ENCODE peak calls at places on chromosomes 3 and 15, in six cellular contexts. One of them, this sample, is unnamed.

GRCh38 chr15:43473885-43474284 is 19.1 kb downstream of the TP53BP1 start:
- DNase-seq in fibroblast of lung: no peak
- DNase-seq in IMR-90: no peak
- DNase-seq in keratinocyte: no peak
- DNase-seq in fibroblast of pulmonary artery: no peak
- DNase-seq in endothelial cell of umbilical vein: no peak
- DNase-seq in this sample: no peak

GRCh38 chr15:78369161-78369560 is 29.0 kb downstream of the CRABP1 start:
- DNase-seq in fibroblast of lung: no peak
- DNase-seq in IMR-90: no peak
- DNase-seq in keratinocyte: no peak
- DNase-seq in fibroblast of pulmonary artery: no peak
- DNase-seq in endothelial cell of umbilical vein: no peak
- DNase-seq in this sample: no peak

GRCh38 chr3:42655980-42656679 is 2.6 kb downstream of the ZBTB47 start:
- DNase-seq in fibroblast of lung: peak; percentile 48
- DNase-seq in IMR-90: peak; percentile 45
- DNase-seq in keratinocyte: no peak
- DNase-seq in fibroblast of pulmonary artery: peak; percentile 35
- DNase-seq in endothelial cell of umbilical vein: peak; percentile 37
- DNase-seq in this sample: peak; percentile 38

GRCh38 chr3:23518441-23518840 is 287.3 kb upstream of the UBE2E1 start:
- DNase-seq in fibroblast of lung: no peak
- DNase-seq in IMR-90: no peak
- DNase-seq in keratinocyte: no peak
- DNase-seq in fibroblast of pulmonary artery: peak; percentile 9
- DNase-seq in endothelial cell of umbilical vein: no peak
- DNase-seq in this sample: peak; percentile 27

GRCh38 chr3:177776656-177777055 is 579.4 kb upstream of the TBL1XR1 start:
- DNase-seq in fibroblast of lung: peak; percentile 70
- DNase-seq in IMR-90: peak; percentile 80
- DNase-seq in keratinocyte: peak; percentile 96
- DNase-seq in fibroblast of pulmonary artery: peak; percentile 85
- DNase-seq in endothelial cell of umbilical vein: no peak
- DNase-seq in this sample: peak; percentile 99

GRCh38 chr3:129622933-129623332 is 16.5 kb upstream of the PLXND1 start:
- DNase-seq in fibroblast of lung: no peak
- DNase-seq in IMR-90: no peak
- DNase-seq in keratinocyte: no peak
- DNase-seq in fibroblast of pulmonary artery: no peak
- DNase-seq in endothelial cell of umbilical vein: peak; percentile 29
- DNase-seq in this sample: no peak

GRCh38 chr3:126082334-126083137 is 1.4 kb downstream of the SLC41A3 start:
- DNase-seq in fibroblast of lung: no peak
- DNase-seq in IMR-90: no peak
- DNase-seq in keratinocyte: no peak
- DNase-seq in fibroblast of pulmonary artery: no peak
- DNase-seq in endothelial cell of umbilical vein: no peak
- DNase-seq in this sample: no peak

GRCh38 chr15:100726426-100727190 is 124.2 kb downstream of the ASB7 start:
- DNase-seq in fibroblast of lung: peak; percentile 28
- DNase-seq in IMR-90: peak; percentile 74
- DNase-seq in keratinocyte: no peak
- DNase-seq in fibroblast of pulmonary artery: peak; percentile 57
- DNase-seq in endothelial cell of umbilical vein: no peak
- DNase-seq in this sample: no peak

GRCh38 chr3:196344663-196345062 is 6.5 kb upstream of the TM4SF19 start:
- DNase-seq in fibroblast of lung: no peak
- DNase-seq in IMR-90: no peak
- DNase-seq in keratinocyte: no peak
- DNase-seq in fibroblast of pulmonary artery: no peak
- DNase-seq in endothelial cell of umbilical vein: no peak
- DNase-seq in this sample: no peak

DNA sequence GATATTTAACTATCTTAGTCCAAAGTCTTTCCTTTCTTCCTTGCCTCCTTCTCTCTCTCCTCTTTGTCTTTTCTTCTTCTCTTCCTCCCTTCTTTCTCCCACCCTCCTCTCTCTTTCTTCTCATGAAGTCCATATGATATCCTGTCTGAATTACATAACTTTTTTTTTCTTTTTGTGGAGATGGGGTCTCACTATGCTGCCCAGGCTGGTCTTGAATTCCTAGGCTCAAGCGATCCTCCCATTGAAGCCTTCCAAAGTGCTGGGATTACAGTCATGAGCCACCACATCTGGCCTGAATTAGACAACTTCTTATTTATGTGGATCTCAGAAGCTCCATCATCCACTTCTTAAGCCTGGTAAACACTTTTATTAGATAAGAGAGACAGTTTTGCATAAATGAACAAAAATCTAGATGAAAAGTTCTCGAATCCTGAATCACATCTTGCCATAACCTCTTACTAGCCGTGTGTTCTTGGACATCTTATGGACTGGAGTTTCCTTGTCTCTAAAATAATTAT is 206.5 kb downstream of the LPP start:
- DNase-seq in fibroblast of lung: no peak
- DNase-seq in IMR-90: no peak
- DNase-seq in keratinocyte: no peak
- DNase-seq in fibroblast of pulmonary artery: no peak
- DNase-seq in endothelial cell of umbilical vein: no peak
- DNase-seq in this sample: no peak
- TF ChIP-seq CTCF in fibroblast of lung: no peak
- TF ChIP-seq CTCF in IMR-90: no peak
- TF ChIP-seq CTCF in keratinocyte: no peak
- TF ChIP-seq CTCF in fibroblast of pulmonary artery: no peak
- TF ChIP-seq CTCF in endothelial cell of umbilical vein: no peak
- TF ChIP-seq CTCF in this sample: no peak

GRCh38 chr3:159674583-159674982 is 314.1 kb upstream of the IL12A start:
- DNase-seq in fibroblast of lung: no peak
- DNase-seq in IMR-90: no peak
- DNase-seq in keratinocyte: no peak
- DNase-seq in fibroblast of pulmonary artery: no peak
- DNase-seq in endothelial cell of umbilical vein: no peak
- DNase-seq in this sample: no peak

GRCh38 chr3:159675285-159675684 is 313.4 kb upstream of the IL12A start:
- DNase-seq in fibroblast of lung: no peak
- DNase-seq in IMR-90: no peak
- DNase-seq in keratinocyte: no peak
- DNase-seq in fibroblast of pulmonary artery: no peak
- DNase-seq in endothelial cell of umbilical vein: no peak
- DNase-seq in this sample: no peak

GRCh38 chr3:159669024-159669476 is 319.6 kb upstream of the IL12A start:
- DNase-seq in fibroblast of lung: peak; percentile 64
- DNase-seq in IMR-90: peak; percentile 85
- DNase-seq in keratinocyte: no peak
- DNase-seq in fibroblast of pulmonary artery: peak; percentile 80
- DNase-seq in endothelial cell of umbilical vein: peak; percentile 33
- DNase-seq in this sample: peak; percentile 56

GRCh38 chr3:159669753-159670152 is 318.9 kb upstream of the IL12A start:
- DNase-seq in fibroblast of lung: peak; percentile 2
- DNase-seq in IMR-90: peak; percentile 65
- DNase-seq in keratinocyte: no peak
- DNase-seq in fibroblast of pulmonary artery: peak; percentile 9
- DNase-seq in endothelial cell of umbilical vein: no peak
- DNase-seq in this sample: peak; percentile 7

GRCh38 chr3:159672728-159673471 is 315.7 kb upstream of the IL12A start:
- DNase-seq in fibroblast of lung: no peak
- DNase-seq in IMR-90: no peak
- DNase-seq in keratinocyte: no peak
- DNase-seq in fibroblast of pulmonary artery: no peak
- DNase-seq in endothelial cell of umbilical vein: no peak
- DNase-seq in this sample: peak; percentile 36
- TF ChIP-seq CTCF in fibroblast of lung: no peak
- TF ChIP-seq CTCF in IMR-90: no peak
- TF ChIP-seq CTCF in keratinocyte: peak; percentile 8
- TF ChIP-seq CTCF in fibroblast of pulmonary artery: no peak
- TF ChIP-seq CTCF in endothelial cell of umbilical vein: no peak
- TF ChIP-seq CTCF in this sample: no peak

GRCh38 chr3:22117751-22118346 is 366.8 kb upstream of the ZNF385D start:
- DNase-seq in fibroblast of lung: peak; percentile 82
- DNase-seq in IMR-90: peak; percentile 62
- DNase-seq in keratinocyte: no peak
- DNase-seq in fibroblast of pulmonary artery: peak; percentile 75
- DNase-seq in endothelial cell of umbilical vein: peak; percentile 54
- DNase-seq in this sample: peak; percentile 83
- TF ChIP-seq CTCF in fibroblast of lung: no peak
- TF ChIP-seq CTCF in IMR-90: peak; percentile 72
- TF ChIP-seq CTCF in keratinocyte: peak; percentile 37
- TF ChIP-seq CTCF in fibroblast of pulmonary artery: peak; percentile 58
- TF ChIP-seq CTCF in endothelial cell of umbilical vein: no peak
- TF ChIP-seq CTCF in this sample: peak; percentile 54

DNA sequence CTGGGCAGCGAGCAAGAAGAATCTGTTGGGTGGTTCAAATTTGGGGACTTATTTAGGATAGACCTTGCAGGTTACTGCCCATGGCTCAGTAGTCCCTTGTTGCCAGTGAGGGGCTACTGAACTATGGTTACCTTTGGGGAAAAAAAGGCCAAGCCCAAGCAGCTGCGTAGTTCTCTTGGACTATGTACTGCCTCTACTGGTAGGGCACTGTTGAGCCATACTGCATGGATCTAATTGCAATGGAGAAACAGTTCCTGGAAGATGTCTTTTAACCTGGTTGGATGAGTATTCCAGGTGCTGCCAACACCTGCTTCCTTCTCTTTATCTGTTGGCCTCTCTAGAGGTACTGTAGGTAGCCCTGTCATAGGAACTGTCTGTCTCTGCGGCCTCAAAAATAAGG is 671.9 kb upstream of the CBLB start:
- DNase-seq in fibroblast of lung: no peak
- DNase-seq in IMR-90: no peak
- DNase-seq in keratinocyte: no peak
- DNase-seq in fibroblast of pulmonary artery: no peak
- DNase-seq in endothelial cell of umbilical vein: no peak
- DNase-seq in this sample: no peak
- TF ChIP-seq CTCF in fibroblast of lung: no peak
- TF ChIP-seq CTCF in IMR-90: no peak
- TF ChIP-seq CTCF in keratinocyte: no peak
- TF ChIP-seq CTCF in fibroblast of pulmonary artery: no peak
- TF ChIP-seq CTCF in endothelial cell of umbilical vein: no peak
- TF ChIP-seq CTCF in this sample: no peak

DNA sequence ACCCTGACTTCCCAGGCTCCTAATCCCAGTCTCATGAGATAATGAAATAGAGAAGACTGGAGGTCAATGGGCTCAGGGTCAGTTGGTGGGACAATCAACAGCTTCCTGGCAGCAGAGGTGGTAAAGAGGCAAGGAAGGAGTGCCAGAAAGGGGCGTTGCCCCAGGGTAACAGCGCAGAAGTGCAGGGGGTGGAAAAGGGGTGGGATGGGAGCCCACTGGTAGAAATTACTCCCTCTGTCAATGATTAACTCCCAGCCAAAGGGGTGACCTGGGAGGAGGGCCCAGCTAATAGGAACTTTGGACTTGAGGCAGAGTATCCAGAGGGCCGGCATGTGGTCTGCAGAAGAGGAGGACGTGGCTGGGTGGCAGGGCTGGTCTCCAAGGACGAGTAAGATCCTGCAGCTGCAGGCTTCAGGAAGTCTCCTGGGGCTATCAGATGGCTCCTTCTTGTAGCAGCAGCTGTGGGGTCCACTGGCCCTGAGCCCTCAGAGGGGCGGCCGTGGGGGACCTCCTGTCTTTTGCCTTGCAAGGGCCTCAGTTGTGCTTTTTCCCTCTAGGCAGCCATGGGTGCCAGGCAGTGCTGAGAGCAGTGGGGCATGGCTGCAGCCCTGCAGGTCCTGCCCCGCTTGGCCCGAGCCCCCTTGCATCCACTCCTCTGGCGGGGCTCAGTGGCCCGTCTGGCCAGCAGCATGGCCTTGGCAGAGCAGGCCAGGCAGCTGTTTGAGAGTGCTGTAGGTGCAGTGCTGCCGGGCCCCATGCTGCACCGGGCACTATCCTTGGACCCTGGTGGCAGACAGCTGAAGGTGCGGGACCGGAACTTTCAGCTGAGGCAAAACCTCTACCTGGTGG is 2.3 kb downstream of the GLYCTK start:
- DNase-seq in fibroblast of lung: no peak
- DNase-seq in IMR-90: no peak
- DNase-seq in keratinocyte: no peak
- DNase-seq in fibroblast of pulmonary artery: no peak
- DNase-seq in endothelial cell of umbilical vein: no peak
- DNase-seq in this sample: no peak
- TF ChIP-seq CTCF in fibroblast of lung: no peak
- TF ChIP-seq CTCF in IMR-90: no peak
- TF ChIP-seq CTCF in keratinocyte: no peak
- TF ChIP-seq CTCF in fibroblast of pulmonary artery: no peak
- TF ChIP-seq CTCF in endothelial cell of umbilical vein: no peak
- TF ChIP-seq CTCF in this sample: peak; percentile 18

GRCh38 chr3:148729656-148730055 is 32.0 kb downstream of the AGTR1 start:
- DNase-seq in fibroblast of lung: no peak
- DNase-seq in IMR-90: no peak
- DNase-seq in keratinocyte: no peak
- DNase-seq in fibroblast of pulmonary artery: no peak
- DNase-seq in endothelial cell of umbilical vein: no peak
- DNase-seq in this sample: peak; percentile 19

GRCh38 chr3:148723591-148723990 is 25.9 kb downstream of the AGTR1 start:
- DNase-seq in fibroblast of lung: peak; percentile 51
- DNase-seq in IMR-90: peak; percentile 90
- DNase-seq in keratinocyte: no peak
- DNase-seq in fibroblast of pulmonary artery: peak; percentile 61
- DNase-seq in endothelial cell of umbilical vein: no peak
- DNase-seq in this sample: peak; percentile 83

GRCh38 chr3:148730676-148731075 is 33.0 kb downstream of the AGTR1 start:
- DNase-seq in fibroblast of lung: no peak
- DNase-seq in IMR-90: no peak
- DNase-seq in keratinocyte: no peak
- DNase-seq in fibroblast of pulmonary artery: no peak
- DNase-seq in endothelial cell of umbilical vein: no peak
- DNase-seq in this sample: no peak

GRCh38 chr3:148727242-148727641 is 29.5 kb downstream of the AGTR1 start:
- DNase-seq in fibroblast of lung: peak; percentile 31
- DNase-seq in IMR-90: no peak
- DNase-seq in keratinocyte: no peak
- DNase-seq in fibroblast of pulmonary artery: no peak
- DNase-seq in endothelial cell of umbilical vein: no peak
- DNase-seq in this sample: peak; percentile 65
- TF ChIP-seq CTCF in fibroblast of lung: peak; percentile 21
- TF ChIP-seq CTCF in IMR-90: peak; percentile 22
- TF ChIP-seq CTCF in keratinocyte: peak; percentile 24
- TF ChIP-seq CTCF in fibroblast of pulmonary artery: peak; percentile 29
- TF ChIP-seq CTCF in endothelial cell of umbilical vein: no peak
- TF ChIP-seq CTCF in this sample: peak; percentile 80